ENCODE peak calls at places on chromosomes 7 and 10, in four cellular contexts. Y, Z, B and D are unnamed samples.

GRCh38 chr10:31926765-31927596 is 1.6 kb downstream of the ARHGAP12 start:
- DNase-seq in Y (no peak), B (no peak), Z (no peak), D (no peak)

GRCh38 chr7:36185732-36186131 is 32.7 kb downstream of the EEPD1 start:
- DNase-seq in Z (no peak), Y (no peak), B (no peak), D (no peak)

GRCh38 chr7:35415411-35415822 is 161.5 kb upstream of the TBX20 start:
- DNase-seq in B (no peak), Z (no peak), Y (peak; percentile 84), D (no peak)

GRCh38 chr10:122057841-122058240 is 68.9 kb downstream of the TACC2 start:
- DNase-seq in Y (no peak), B (no peak), Z (no peak), D (no peak)

GRCh38 chr7:128879939-128880746 is 17.5 kb downstream of the ATP6V1F start:
- DNase-seq in B (no peak), Y (peak; percentile 63), Z (peak; percentile 79), D (no peak)

GRCh38 chr10:26215923-26216576 is 524 bp upstream of the GAD2 start:
- DNase-seq in B (no peak), Z (no peak), Y (no peak), D (peak; percentile 8)

GRCh38 chr10:13348216-13349017 is at the start of gene SEPHS1:
- DNase-seq in B (peak; percentile 76), Z (peak; percentile 80), Y (peak; percentile 75), D (peak; percentile 80)

GRCh38 chr10:31034041-31034918 is 2.6 kb upstream of the ZNF438 start:
- DNase-seq in Y (no peak), Z (no peak), B (no peak), D (no peak)

GRCh38 chr7:67731704-67732103 is 735.1 kb downstream of the TYW1 start:
- DNase-seq in Y (no peak), B (no peak), Z (no peak), D (no peak)

GRCh38 chr7:104397442-104397841 is 69.0 kb downstream of the LHFPL3 start:
- DNase-seq in B (no peak), Z (no peak), Y (no peak), D (no peak)

GRCh38 chr10:33248638-33249037 is 85.8 kb downstream of the NRP1 start:
- DNase-seq in Y (no peak), Z (no peak), B (no peak), D (peak; percentile 79)

GRCh38 chr7:2283074-2283473 is 31.2 kb downstream of the SNX8 start:
- DNase-seq in Z (no peak), Y (no peak), B (no peak), D (no peak)
- H3K4me1 ChIP-seq in Z (no peaks in the 10 kb centered on the region), Y (peaks cover 15% of the 10 kb centered on the region), B (no peaks in the 10 kb centered on the region), D (no peaks in the 10 kb centered on the region)

GRCh38 chr10:71796749-71797405 is 23.6 kb upstream of the VSIR start:
- DNase-seq in Y (no peak), Z (no peak), B (no peak), D (no peak)
- H3K27me3 ChIP-seq in Y (no peaks in the 10 kb centered on the region), Z (no peaks in the 10 kb centered on the region), B (no peaks in the 10 kb centered on the region), D (no peaks in the 10 kb centered on the region)

DNA sequence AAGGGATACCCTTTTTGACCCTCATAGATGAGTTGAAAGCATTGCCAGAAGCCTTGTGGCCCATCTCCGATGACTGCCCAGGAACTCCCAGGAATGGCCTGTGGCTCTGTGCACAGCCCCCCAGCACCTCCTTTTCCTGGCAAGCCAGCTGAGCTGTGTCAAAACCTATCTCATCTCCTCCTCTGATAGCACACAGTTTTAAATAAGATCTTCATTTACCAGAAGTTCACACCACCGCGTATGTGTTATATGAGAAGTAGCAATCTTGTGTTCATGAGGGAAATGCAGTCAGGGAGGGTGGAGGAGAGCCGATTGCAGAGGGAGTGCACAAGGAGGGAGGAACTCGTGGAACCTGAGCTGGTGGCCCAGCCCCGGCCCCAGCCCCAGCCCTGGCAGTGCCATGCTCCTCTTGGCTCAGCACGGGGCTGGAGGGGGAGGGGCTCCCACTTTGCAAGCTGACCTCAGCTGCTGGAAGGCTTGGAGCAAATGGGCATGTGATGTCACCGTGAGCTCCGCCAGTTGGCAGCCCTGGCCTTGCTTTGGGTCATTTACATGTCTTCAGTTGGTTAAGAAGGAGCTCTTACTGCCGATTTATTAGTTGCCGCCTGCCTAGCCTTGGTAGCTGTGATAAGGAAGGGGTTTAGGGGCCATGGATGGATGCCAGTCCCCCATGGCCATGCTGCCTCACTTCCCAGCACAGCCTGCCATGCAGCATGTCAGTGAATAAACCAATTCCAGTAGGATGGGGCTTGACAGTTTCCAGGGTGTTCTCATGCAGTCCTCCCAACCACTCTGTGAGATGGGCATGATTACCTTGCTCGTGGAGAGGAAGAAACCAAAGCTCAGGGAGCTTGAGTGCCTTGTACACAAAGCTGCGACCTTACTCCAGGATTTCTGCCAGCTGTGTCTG is 20.0 kb downstream of the UNC5B start:
- DNase-seq in Y (peak; percentile 84), B (peak; percentile 90), Z (peak; percentile 87), D (no peak)
- H3K4me1 ChIP-seq in Y (peaks cover 85% of the 10 kb centered on the region), B (peaks cover 39% of the 10 kb centered on the region), Z (peaks cover 18% of the 10 kb centered on the region), D (no peaks in the 10 kb centered on the region)

DNA sequence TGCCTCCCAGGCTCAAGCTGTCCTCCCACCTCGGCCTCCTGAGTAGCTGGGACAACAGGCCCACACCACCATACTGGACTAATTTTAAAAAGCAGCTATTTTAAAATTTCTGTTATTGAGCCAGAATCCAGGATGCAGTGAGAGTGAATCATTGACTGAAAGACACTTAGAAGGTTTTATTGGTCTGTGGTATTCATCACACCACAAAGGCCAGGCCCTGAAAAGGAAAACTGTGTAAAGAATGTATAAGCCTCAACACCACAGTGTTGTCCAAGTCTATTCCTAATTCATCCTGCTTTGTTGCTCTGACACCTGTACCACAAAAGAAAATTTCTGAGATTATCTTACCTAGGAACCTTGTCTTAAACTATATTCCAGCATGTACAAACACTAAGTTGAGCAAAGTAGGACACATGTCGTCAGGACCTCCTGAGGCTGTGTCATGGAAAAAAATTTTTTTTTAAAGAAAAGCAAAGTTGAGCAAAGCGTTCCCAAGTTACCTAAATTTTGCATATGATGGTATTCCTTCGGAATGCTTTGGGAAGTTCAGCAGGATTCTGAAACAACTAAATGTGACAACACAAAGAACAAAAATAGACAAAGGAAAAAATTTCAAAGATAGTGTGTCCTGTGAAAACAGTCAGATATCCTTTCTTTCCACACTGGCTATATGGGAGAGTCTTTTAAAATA is 129.6 kb upstream of the MKLN1 start:
- DNase-seq in B (no peak), Z (no peak), Y (no peak), D (no peak)
- H3K27me3 ChIP-seq in B (no peaks in the 10 kb centered on the region), Z (no peaks in the 10 kb centered on the region), Y (no peaks in the 10 kb centered on the region), D (no peaks in the 10 kb centered on the region)